ENCODE peak calls at places on chromosomes 11 and 22, in eight cellular contexts. W is WERI-Rb-1, J is aorta, E is mucosa of gallbladder, A is midbrain, Y is nephron progenitor cell, N is OCI-LY7, Q is mesendoderm. L is an unnamed sample.

GRCh38 chr11:132576706-132577105 is 955.6 kb downstream of the OPCML start:
- DNase-seq in W (no peak), J (no peak), E (peak; percentile 32), A (no peak), Y (no peak), N (no peak), Q (peak; percentile 95), L (no peak)

GRCh38 chr11:89487016-89487415 is 4.2 kb downstream of the NOX4 start:
- DNase-seq in W (no peak), J (no peak), E (no peak), A (no peak), Y (no peak), N (no peak), Q (peak; percentile 49), L (no peak)

GRCh38 chr11:86034710-86035109 is 34.2 kb downstream of the PICALM start:
- DNase-seq in W (no peak), J (no peak), E (no peak), A (no peak), Y (no peak), N (no peak), Q (no peak), L (no peak)

GRCh38 chr11:31800398-31801265 is 10.5 kb downstream of the PAX6 start:
- DNase-seq in W (no peak), J (peak; percentile 40), E (no peak), A (no peak), Y (no peak), N (no peak), Q (peak; percentile 23), L (no peak)

GRCh38 chr11:13007702-13008435 is 1.2 kb upstream of the RASSF10 start:
- DNase-seq in W (no peak), J (no peak), E (peak; percentile 68), A (no peak), Y (no peak), N (no peak), Q (peak; percentile 10), L (no peak)

GRCh38 chr22:44893731-44894080 is 116.1 kb downstream of the PHF21B start:
- DNase-seq in W (no peak), J (peak; percentile 39), E (no peak), A (no peak), Y (no peak), N (no peak), Q (no peak), L (no peak)

GRCh38 chr11:64876226-64876750 is 2.1 kb downstream of the EHD1 start:
- DNase-seq in W (no peak), J (peak; percentile 71), E (no peak), A (peak; percentile 50), Y (no peak), N (no peak), Q (no peak), L (no peak)

GRCh38 chr11:125933030-125933813 is 12.6 kb upstream of the VSIG10L2 start:
- DNase-seq in W (no peak), J (no peak), E (no peak), A (no peak), Y (no peak), N (no peak), Q (no peak), L (no peak)

GRCh38 chr11:14261094-14261493 is 97.9 kb downstream of the RRAS2 start:
- DNase-seq in W (no peak), J (no peak), E (peak; percentile 24), A (no peak), Y (no peak), N (no peak), Q (no peak), L (no peak)

GRCh38 chr22:38172489-38173155 is 9.0 kb downstream of the PLA2G6 start:
- DNase-seq in W (no peak), J (peak; percentile 89), E (peak; percentile 89), A (peak; percentile 47), Y (no peak), N (no peak), Q (no peak), L (no peak)

GRCh38 chr22:37498289-37498909 is 12.2 kb upstream of the MFNG start:
- DNase-seq in W (peak; percentile 83), J (no peak), E (no peak), A (no peak), Y (peak; percentile 75), N (peak; percentile 88), Q (peak; percentile 85), L (peak; percentile 48)

GRCh38 chr11:68810164-68810563 is 31.6 kb downstream of the CPT1A start:
- DNase-seq in W (no peak), J (no peak), E (no peak), A (no peak), Y (no peak), N (no peak), Q (no peak), L (no peak)

GRCh38 chr11:68003846-68004550 is at the start of gene UNC93B1:
- DNase-seq in W (peak; percentile 93), J (peak; percentile 97), E (peak; percentile 90), A (peak; percentile 27), Y (peak; percentile 78), N (peak; percentile 90), Q (peak; percentile 86), L (peak; percentile 47)

GRCh38 chr11:40037005-40037404 is 1422.4 kb downstream of the LRRC4C start:
- DNase-seq in W (no peak), J (no peak), E (no peak), A (no peak), Y (no peak), N (no peak), Q (peak; percentile 42), L (no peak)

GRCh38 chr11:10181811-10182210 is 112.2 kb downstream of the SBF2 start:
- DNase-seq in W (no peak), J (no peak), E (no peak), A (no peak), Y (no peak), N (peak; percentile 35), Q (peak; percentile 48), L (no peak)

GRCh38 chr11:34044664-34045485 is 6.7 kb upstream of the CAPRIN1 start:
- DNase-seq in W (no peak), J (peak; percentile 79), E (no peak), A (no peak), Y (no peak), N (no peak), Q (peak; percentile 50), L (no peak)

GRCh38 chr22:16866167-16866566 is 41.0 kb upstream of the XKR3 start:
- DNase-seq in W (no peak), J (no peak), E (no peak), A (no peak), Y (no peak), N (no peak), Q (no peak), L (no peak)

GRCh38 chr11:9573775-9574555 is 495 bp downstream of the WEE1 start:
- DNase-seq in W (no peak), J (peak; percentile 80), E (no peak), A (no peak), Y (peak; percentile 58), N (peak; percentile 48), Q (no peak), L (no peak)

GRCh38 chr11:116387623-116388022 is 385.2 kb downstream of the BUD13 start:
- DNase-seq in W (peak; percentile 81), J (no peak), E (no peak), A (no peak), Y (no peak), N (no peak), Q (no peak), L (no peak)

GRCh38 chr11:28738549-28738948 is 630.4 kb downstream of the METTL15 start:
- DNase-seq in W (peak; percentile 18), J (no peak), E (no peak), A (no peak), Y (no peak), N (no peak), Q (no peak), L (no peak)

GRCh38 chr11:27248430-27249207 is 114.4 kb downstream of the CCDC34 start:
- DNase-seq in W (no peak), J (no peak), E (no peak), A (peak; percentile 35), Y (no peak), N (no peak), Q (no peak), L (no peak)

GRCh38 chr11:25943031-25943430 is 388.9 kb upstream of the ANO3 start:
- DNase-seq in W (no peak), J (no peak), E (no peak), A (no peak), Y (no peak), N (no peak), Q (no peak), L (no peak)

GRCh38 chr11:4551346-4551979 is 6.5 kb downstream of the OR52M1 start:
- DNase-seq in W (no peak), J (no peak), E (no peak), A (no peak), Y (no peak), N (no peak), Q (peak; percentile 45), L (no peak)

GRCh38 chr11:113881856-113882255 is 6.5 kb upstream of the USP28 start:
- DNase-seq in W (no peak), J (no peak), E (no peak), A (no peak), Y (no peak), N (no peak), Q (no peak), L (no peak)

GRCh38 chr11:23284626-23285025 is 424.4 kb upstream of the CCDC179 start:
- DNase-seq in W (no peak), J (no peak), E (no peak), A (no peak), Y (no peak), N (no peak), Q (no peak), L (no peak)

GRCh38 chr11:97007283-97007682 is 617.5 kb downstream of the JRKL start:
- DNase-seq in W (no peak), J (no peak), E (no peak), A (no peak), Y (no peak), N (no peak), Q (no peak), L (no peak)

GRCh38 chr11:121722431-121723256 is 269.9 kb upstream of the SORL1-AS1 start:
- DNase-seq in W (peak; percentile 63), J (peak; percentile 89), E (peak; percentile 91), A (peak; percentile 96), Y (peak; percentile 51), N (no peak), Q (peak; percentile 95), L (peak; percentile 37)

GRCh38 chr11:87180743-87181142 is 143.0 kb downstream of the TMEM135 start:
- DNase-seq in W (no peak), J (no peak), E (no peak), A (no peak), Y (no peak), N (no peak), Q (no peak), L (no peak)

GRCh38 chr11:90556612-90557011 is 333.8 kb upstream of the CHORDC1 start:
- DNase-seq in W (no peak), J (no peak), E (no peak), A (no peak), Y (no peak), N (no peak), Q (no peak), L (no peak)

GRCh38 chr22:29040385-29041275 is 21.0 kb downstream of the C22orf31 start:
- DNase-seq in W (peak; percentile 58), J (no peak), E (peak; percentile 76), A (peak; percentile 84), Y (peak; percentile 68), N (peak; percentile 76), Q (peak; percentile 79), L (peak; percentile 62)

GRCh38 chr11:8732748-8733241 is 50.2 kb downstream of the RPL27A start:
- DNase-seq in W (no peak), J (peak; percentile 92), E (peak; percentile 52), A (peak; percentile 44), Y (no peak), N (no peak), Q (peak; percentile 68), L (no peak)

GRCh38 chr22:22458896-22459588 is 49.5 kb downstream of the ZNF280B start:
- DNase-seq in W (no peak), J (no peak), E (no peak), A (no peak), Y (no peak), N (peak; percentile 71), Q (peak; percentile 10), L (no peak)

L was measured in neuronal stem cell.